ENCODE peak calls at places on chromosomes 4 and X, in four cellular contexts. F is tibial artery, S is upper lobe of left lung, C is endothelial cell of umbilical vein. L is an unnamed sample.
A peak's percentile ranks its signal among the peaks of the same experiment; 100 is the strongest.

GRCh38 chr4:88592600-88593448 is 544 bp downstream of the HERC3 start:
- DNase-seq in F (peak; percentile 87), S (peak; percentile 89), C (peak; percentile 76), L (peak; percentile 86)

GRCh38 chr4:144574004-144574403 is 72.0 kb upstream of the HHIP start:
- DNase-seq in F (no peak), S (no peak), C (peak; percentile 33), L (no peak)

GRCh38 chrX:72245461-72246089 is 6.7 kb upstream of the ERCC6L start:
- DNase-seq in F (no peak), S (peak; percentile 66), C (peak; percentile 48), L (peak; percentile 35)

GRCh38 chr4:123930971-123931370 is 534.4 kb downstream of the SPRY1 start:
- DNase-seq in F (no peak), S (no peak), C (no peak), L (no peak)

GRCh38 chr4:60656171-60656570 is 544.0 kb upstream of the ADGRL3 start:
- DNase-seq in F (no peak), S (no peak), C (no peak), L (no peak)

GRCh38 chrX:101803451-101803850 is 128.4 kb downstream of the ZMAT1 start:
- DNase-seq in F (no peak), S (no peak), C (peak; percentile 44), L (no peak)

GRCh38 chr4:118280501-118281218 is 72.1 kb downstream of the PRSS12 start:
- DNase-seq in F (no peak), S (peak; percentile 76), C (peak; percentile 72), L (no peak)

GRCh38 chr4:162409048-162409447 is 245.2 kb upstream of the FSTL5 start:
- DNase-seq in F (no peak), S (no peak), C (no peak), L (no peak)

GRCh38 chr4:61079976-61080375 is 120.2 kb upstream of the ADGRL3 start:
- DNase-seq in F (no peak), S (no peak), C (no peak), L (no peak)

GRCh38 chr4:54227261-54228063 is 1.6 kb upstream of the PDGFRA start:
- DNase-seq in F (peak; percentile 71), S (no peak), C (peak; percentile 67), L (no peak)

GRCh38 chr4:71262161-71262560 is 76.7 kb upstream of the SLC4A4 start:
- DNase-seq in F (no peak), S (no peak), C (no peak), L (no peak)

GRCh38 chr4:52939739-52940138 is 77.6 kb downstream of the RASL11B start:
- DNase-seq in F (no peak), S (no peak), C (no peak), L (no peak)

GRCh38 chrX:111372065-111372464 is 39.9 kb downstream of the DCX start:
- DNase-seq in F (no peak), S (no peak), C (no peak), L (no peak)

GRCh38 chr4:87073570-87074470 is 139.0 kb downstream of the AFF1 start:
- DNase-seq in F (no peak), S (no peak), C (no peak), L (peak; percentile 55)

GRCh38 chrX:136097871-136098805 is 49.2 kb upstream of the FHL1 start:
- DNase-seq in F (no peak), S (no peak), C (no peak), L (no peak)

GRCh38 chr4:80594696-80595095 is 259.2 kb downstream of the CFAP299 start:
- DNase-seq in F (no peak), S (no peak), C (no peak), L (no peak)

GRCh38 chrX:97320305-97320704 is 436.6 kb downstream of the RPA4 start:
- DNase-seq in F (no peak), S (no peak), C (no peak), L (no peak)

GRCh38 chrX:130625381-130625780 is 223.6 kb downstream of the RBMX2 start:
- DNase-seq in F (no peak), S (no peak), C (no peak), L (no peak)

GRCh38 chr4:156948738-156949137 is 22.9 kb downstream of the PDGFC start:
- DNase-seq in F (no peak), S (no peak), C (peak; percentile 32), L (no peak)

GRCh38 chr4:54658321-54659093 is 750 bp downstream of the KIT start:
- DNase-seq in F (peak; percentile 82), S (peak; percentile 41), C (peak; percentile 62), L (peak; percentile 33)

GRCh38 chr4:25367004-25367621 is 9.9 kb upstream of the ANAPC4 start:
- DNase-seq in F (no peak), S (no peak), C (peak; percentile 63), L (no peak)

GRCh38 chrX:150482537-150483217 is 85.7 kb upstream of the MTM1 start:
- DNase-seq in F (no peak), S (no peak), C (peak; percentile 49), L (no peak)

GRCh38 chrX:119393144-119393543 is 6.0 kb upstream of the SLC25A43 start:
- DNase-seq in F (no peak), S (no peak), C (no peak), L (no peak)

GRCh38 chrX:119389214-119389613 is 9.9 kb upstream of the SLC25A43 start:
- DNase-seq in F (no peak), S (no peak), C (no peak), L (no peak)

GRCh38 chrX:119389854-119390501 is 9.2 kb upstream of the SLC25A43 start:
- DNase-seq in F (no peak), S (no peak), C (no peak), L (no peak)

GRCh38 chrX:119391279-119391678 is 7.9 kb upstream of the SLC25A43 start:
- DNase-seq in F (no peak), S (no peak), C (peak; percentile 34), L (no peak)
- TF ChIP-seq CTCF in F (no peak), S (no peak), C (no peak), L (no peak)

GRCh38 chrX:106897259-106897658 is 5.9 kb downstream of the RIPPLY1 start:
- DNase-seq in F (no peak), S (no peak), C (no peak), L (no peak)

GRCh38 chrX:106891762-106892161 is 11.4 kb downstream of the RIPPLY1 start:
- DNase-seq in F (no peak), S (no peak), C (no peak), L (no peak)

GRCh38 chrX:106894978-106895452 is 8.1 kb downstream of the RIPPLY1 start:
- DNase-seq in F (no peak), S (no peak), C (peak; percentile 70), L (no peak)

GRCh38 chrX:106898462-106898861 is 4.7 kb downstream of the RIPPLY1 start:
- DNase-seq in F (no peak), S (no peak), C (peak; percentile 63), L (no peak)

GRCh38 chrX:106894392-106894909 is 8.7 kb downstream of the RIPPLY1 start:
- DNase-seq in F (no peak), S (peak; percentile 61), C (peak; percentile 57), L (peak; percentile 27)
- H3K27ac ChIP-seq in F (no peak overlapping the region), S (no peak overlapping the region), C (peak overlapping the region; percentile 35), L (no peak overlapping the region)

DNA sequence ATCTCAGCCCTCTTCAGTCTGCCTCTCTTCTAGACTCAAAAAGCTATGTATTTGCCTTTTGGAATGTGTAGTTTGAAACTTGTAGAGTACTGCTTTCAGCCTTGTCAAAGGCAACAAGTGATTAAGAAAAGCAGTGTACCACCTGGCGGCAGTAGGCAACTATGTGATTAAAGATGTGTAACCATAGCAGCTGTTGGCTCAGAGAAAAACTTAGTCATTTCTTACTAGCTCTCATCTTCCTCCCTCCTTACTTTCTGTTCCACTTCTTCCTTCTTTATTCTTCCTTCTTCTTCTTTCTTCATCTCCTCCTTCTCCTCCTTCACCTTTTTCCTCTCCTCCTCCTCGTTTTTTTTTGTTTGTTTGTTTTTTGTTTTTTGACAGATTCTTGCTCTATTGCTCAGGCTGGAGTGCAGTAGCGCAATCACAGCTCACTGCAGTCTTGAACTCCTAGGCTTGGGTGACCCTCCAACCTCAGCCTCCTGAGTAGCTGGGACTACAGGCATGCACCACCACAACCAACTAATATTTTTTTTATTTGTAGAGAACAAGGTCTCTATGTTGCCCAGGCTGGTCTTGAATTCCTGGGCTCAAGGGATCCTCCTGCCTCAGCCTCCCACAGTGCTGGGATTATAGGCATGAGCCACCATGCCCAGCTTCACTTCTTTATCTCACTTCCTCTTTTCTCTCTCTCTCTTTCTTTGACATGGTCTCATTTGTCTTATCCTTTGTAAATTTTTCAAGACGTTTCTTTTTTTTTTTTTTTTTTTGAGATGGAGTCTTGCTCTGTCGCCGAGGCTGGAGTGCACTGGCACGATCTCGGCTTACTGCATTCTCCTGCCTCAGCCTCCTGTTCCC is 32.6 kb downstream of the ABHD18 start:
- DNase-seq in F (no peak), S (peak; percentile 41), C (no peak), L (no peak)
- TF ChIP-seq CTCF in F (no peak), S (no peak), C (no peak), L (no peak)

GRCh38 chr4:94430416-94430815 is 21.3 kb upstream of the PDLIM5 start:
- DNase-seq in F (no peak), S (no peak), C (no peak), L (no peak)
- H3K27ac ChIP-seq in F (no peak overlapping the region), S (no peak overlapping the region), C (no peak overlapping the region), L (no peak overlapping the region)

GRCh38 chr4:40916880-40917279 is 167.1 kb downstream of the NSUN7 start:
- DNase-seq in F (peak; percentile 79), S (peak; percentile 76), C (peak; percentile 42), L (no peak)
- TF ChIP-seq CTCF in F (peak; percentile 45), S (peak; percentile 13), C (peak; percentile 46), L (no peak)

GRCh38 chr4:1012031-1012739 is 759 bp downstream of the FGFRL1 start:
- DNase-seq in F (no peak), S (peak; percentile 43), C (peak; percentile 48), L (peak; percentile 26)

GRCh38 chr4:1011022-1011694 is at the start of gene FGFRL1:
- DNase-seq in F (peak; percentile 95), S (peak; percentile 89), C (peak; percentile 76), L (peak; percentile 91)

GRCh38 chr4:1008840-1009646 is 2.4 kb upstream of the FGFRL1 start:
- DNase-seq in F (peak; percentile 82), S (no peak), C (peak; percentile 25), L (peak; percentile 31)

GRCh38 chr4:1010522-1011021 is 854 bp upstream of the FGFRL1 start:
- DNase-seq in F (peak; percentile 93), S (peak; percentile 80), C (peak; percentile 42), L (peak; percentile 46)

GRCh38 chr4:1009647-1010521 is 1.5 kb upstream of the FGFRL1 start:
- DNase-seq in F (peak; percentile 85), S (peak; percentile 76), C (peak; percentile 39), L (peak; percentile 67)
- H3K27ac ChIP-seq in F (peak overlapping the region; percentile 84), S (peak overlapping the region; percentile 78), C (no peak overlapping the region), L (peak overlapping the region; percentile 62)

DNA sequence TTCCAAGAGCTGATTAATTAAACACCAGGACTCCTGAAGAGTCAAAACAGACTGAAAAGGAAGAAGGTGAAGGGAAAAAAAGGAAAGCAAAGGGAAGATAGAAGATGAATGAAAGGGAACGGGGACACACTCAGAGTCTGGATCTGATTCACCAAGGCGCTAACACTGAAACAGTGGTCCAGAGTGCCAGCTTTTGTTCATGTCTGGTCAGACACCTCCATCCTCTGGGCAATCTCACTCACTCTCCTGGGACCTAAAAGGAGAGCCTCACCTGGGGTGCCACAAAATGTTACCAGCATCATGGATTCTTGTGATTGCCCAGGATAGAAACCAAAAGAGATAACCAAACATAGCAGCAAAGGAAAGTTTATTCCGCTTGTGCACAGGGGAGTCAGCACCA is 120.3 kb upstream of the AFF2 start:
- DNase-seq in F (no peak), S (no peak), C (no peak), L (no peak)
- TF ChIP-seq CTCF in F (no peak), S (no peak), C (no peak), L (no peak)